ENCODE peak calls at places on chromosome 7, in four cellular contexts. One of them, this sample, is unnamed. For H3K27me3, the result is how much of the 10 kb centered on the place peaks cover.

GRCh38 chr7:42745357-42746022 is 166.4 kb downstream of the C7orf25 start:
- DNase-seq in psoas muscle: peak
- DNase-seq in brain microvascular endothelial cell: peak
- DNase-seq in neural progenitor cell: peak
- DNase-seq in this sample: no peak

GRCh38 chr7:134368851-134369533 is 52.3 kb upstream of the SLC35B4 start:
- DNase-seq in psoas muscle: no peak
- DNase-seq in neural progenitor cell: no peak
- DNase-seq in brain microvascular endothelial cell: peak
- DNase-seq in this sample: no peak

GRCh38 chr7:148963583-148964509 is 64.5 kb downstream of the PDIA4 start:
- DNase-seq in brain microvascular endothelial cell: peak
- DNase-seq in neural progenitor cell: peak
- DNase-seq in psoas muscle: no peak
- DNase-seq in this sample: no peak

GRCh38 chr7:121404348-121404747 is 8.2 kb upstream of the FAM3C start:
- DNase-seq in brain microvascular endothelial cell: no peak
- DNase-seq in neural progenitor cell: no peak
- DNase-seq in psoas muscle: no peak
- DNase-seq in this sample: no peak

GRCh38 chr7:45295222-45295621 is 137.6 kb downstream of the RAMP3 start:
- DNase-seq in brain microvascular endothelial cell: no peak
- DNase-seq in neural progenitor cell: no peak
- DNase-seq in psoas muscle: no peak
- DNase-seq in this sample: no peak

GRCh38 chr7:135777626-135778398 is 29.2 kb upstream of the FAM180A start:
- DNase-seq in neural progenitor cell: no peak
- DNase-seq in brain microvascular endothelial cell: no peak
- DNase-seq in psoas muscle: no peak
- DNase-seq in this sample: no peak

GRCh38 chr7:101124376-101125056 is 2.4 kb upstream of the SERPINE1 start:
- DNase-seq in brain microvascular endothelial cell: peak
- DNase-seq in neural progenitor cell: no peak
- DNase-seq in psoas muscle: no peak
- DNase-seq in this sample: no peak

GRCh38 chr7:12771378-12771877 is 84.0 kb downstream of the ARL4A start:
- DNase-seq in neural progenitor cell: peak
- DNase-seq in psoas muscle: no peak
- DNase-seq in brain microvascular endothelial cell: no peak
- DNase-seq in this sample: no peak

GRCh38 chr7:107384025-107384424 is 85.8 kb upstream of the GPR22 start:
- DNase-seq in neural progenitor cell: no peak
- DNase-seq in psoas muscle: no peak
- DNase-seq in brain microvascular endothelial cell: no peak
- DNase-seq in this sample: no peak

GRCh38 chr7:22992874-22993840 is 20.8 kb downstream of the HYCC1 start:
- DNase-seq in neural progenitor cell: no peak
- DNase-seq in brain microvascular endothelial cell: no peak
- DNase-seq in psoas muscle: no peak
- DNase-seq in this sample: no peak

GRCh38 chr7:19051767-19052375 is 65.6 kb downstream of the TWIST1 start:
- DNase-seq in neural progenitor cell: peak
- DNase-seq in psoas muscle: no peak
- DNase-seq in brain microvascular endothelial cell: peak
- DNase-seq in this sample: no peak

GRCh38 chr7:73721237-73721848 is 1.9 kb upstream of the STX1A start:
- DNase-seq in neural progenitor cell: no peak
- DNase-seq in psoas muscle: peak
- DNase-seq in brain microvascular endothelial cell: no peak
- DNase-seq in this sample: no peak

GRCh38 chr7:145036592-145037386 is 200.9 kb upstream of the TPK1 start:
- DNase-seq in brain microvascular endothelial cell: peak
- DNase-seq in neural progenitor cell: peak
- DNase-seq in psoas muscle: no peak
- DNase-seq in this sample: peak

GRCh38 chr7:111159426-111159825 is 68.5 kb downstream of the LRRN3 start:
- DNase-seq in psoas muscle: no peak
- DNase-seq in neural progenitor cell: no peak
- DNase-seq in brain microvascular endothelial cell: no peak
- DNase-seq in this sample: no peak

GRCh38 chr7:24587853-24588252 is 14.6 kb downstream of the PALS2 start:
- DNase-seq in brain microvascular endothelial cell: no peak
- DNase-seq in psoas muscle: no peak
- DNase-seq in neural progenitor cell: peak
- DNase-seq in this sample: no peak

GRCh38 chr7:68218461-68218860 is 1221.8 kb downstream of the TYW1 start:
- DNase-seq in neural progenitor cell: no peak
- DNase-seq in brain microvascular endothelial cell: no peak
- DNase-seq in psoas muscle: no peak
- DNase-seq in this sample: no peak

GRCh38 chr7:90717286-90718060 is 121.4 kb downstream of the CDK14 start:
- DNase-seq in psoas muscle: no peak
- DNase-seq in brain microvascular endothelial cell: peak
- DNase-seq in neural progenitor cell: peak
- DNase-seq in this sample: no peak

GRCh38 chr7:36677769-36678435 is 46.4 kb downstream of the AOAH start:
- DNase-seq in psoas muscle: no peak
- DNase-seq in brain microvascular endothelial cell: no peak
- DNase-seq in neural progenitor cell: no peak
- DNase-seq in this sample: no peak

GRCh38 chr7:131747625-131748024 is 191.2 kb upstream of the PODXL start:
- DNase-seq in neural progenitor cell: peak
- DNase-seq in brain microvascular endothelial cell: no peak
- DNase-seq in psoas muscle: no peak
- DNase-seq in this sample: no peak

GRCh38 chr7:24498439-24498838 is 74.8 kb upstream of the PALS2 start:
- DNase-seq in psoas muscle: no peak
- DNase-seq in neural progenitor cell: no peak
- DNase-seq in brain microvascular endothelial cell: no peak
- DNase-seq in this sample: no peak

GRCh38 chr7:140027866-140028265 is 34.9 kb downstream of the PARP12 start:
- DNase-seq in brain microvascular endothelial cell: no peak
- DNase-seq in psoas muscle: no peak
- DNase-seq in neural progenitor cell: no peak
- DNase-seq in this sample: no peak

GRCh38 chr7:135666836-135667235 is 4.5 kb downstream of the STMP1 start:
- DNase-seq in brain microvascular endothelial cell: no peak
- DNase-seq in psoas muscle: no peak
- DNase-seq in neural progenitor cell: no peak
- DNase-seq in this sample: no peak

GRCh38 chr7:93949468-93949867 is 27.9 kb downstream of the GNG11 start:
- DNase-seq in psoas muscle: no peak
- DNase-seq in neural progenitor cell: no peak
- DNase-seq in brain microvascular endothelial cell: peak
- DNase-seq in this sample: no peak

GRCh38 chr7:73810991-73811360 is 19.8 kb upstream of the CLDN4 start:
- DNase-seq in brain microvascular endothelial cell: no peak
- DNase-seq in neural progenitor cell: peak
- DNase-seq in psoas muscle: no peak
- DNase-seq in this sample: peak

GRCh38 chr7:23020742-23021401 is 6.9 kb upstream of the HYCC1 start:
- DNase-seq in psoas muscle: peak
- DNase-seq in brain microvascular endothelial cell: peak
- DNase-seq in neural progenitor cell: no peak
- DNase-seq in this sample: no peak

DNA sequence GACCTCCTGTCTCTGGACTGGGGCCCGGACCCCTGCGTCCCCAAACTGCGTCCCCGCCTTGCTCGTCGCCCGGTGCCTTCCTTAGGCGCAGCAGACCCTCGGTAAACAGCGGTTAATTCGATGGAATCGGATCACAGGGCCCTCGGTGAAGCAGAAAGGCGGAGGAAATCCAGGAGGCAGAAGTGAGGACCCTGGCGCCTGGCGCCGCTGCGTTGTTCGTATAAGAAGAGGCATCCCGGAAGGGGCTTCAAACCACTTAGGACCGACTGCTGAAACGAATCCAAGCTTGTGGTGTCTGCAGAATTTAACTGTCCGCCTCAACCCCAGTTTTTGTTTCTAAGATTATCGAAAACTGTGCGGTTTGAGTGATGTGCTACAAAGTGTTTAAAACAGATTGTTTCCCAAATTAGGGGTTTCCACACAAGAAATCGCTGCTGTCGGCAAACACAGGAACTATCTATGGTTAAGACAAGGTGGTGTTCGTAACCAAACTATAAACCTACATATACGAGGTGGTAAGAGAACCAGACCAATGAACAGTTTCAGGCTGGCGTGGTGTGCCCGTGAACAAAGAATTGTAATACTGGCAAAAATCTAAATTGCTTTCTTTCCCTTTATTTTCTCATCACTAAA is 760 bp upstream of the DGKI start:
- DNase-seq in brain microvascular endothelial cell: no peak
- DNase-seq in psoas muscle: no peak
- DNase-seq in neural progenitor cell: peak
- DNase-seq in this sample: no peak
- H3K27me3 ChIP-seq in brain microvascular endothelial cell: under half
- H3K27me3 ChIP-seq in psoas muscle: under half
- H3K27me3 ChIP-seq in neural progenitor cell: half or more
- H3K27me3 ChIP-seq in this sample: under half

GRCh38 chr7:69596723-69597277 is 1.5 kb upstream of the AUTS2 start:
- DNase-seq in psoas muscle: no peak
- DNase-seq in neural progenitor cell: peak
- DNase-seq in brain microvascular endothelial cell: no peak
- DNase-seq in this sample: no peak
- H3K4me3 ChIP-seq in psoas muscle: peak
- H3K4me3 ChIP-seq in neural progenitor cell: peak
- H3K4me3 ChIP-seq in brain microvascular endothelial cell: peak
- H3K4me3 ChIP-seq in this sample: peak

DNA sequence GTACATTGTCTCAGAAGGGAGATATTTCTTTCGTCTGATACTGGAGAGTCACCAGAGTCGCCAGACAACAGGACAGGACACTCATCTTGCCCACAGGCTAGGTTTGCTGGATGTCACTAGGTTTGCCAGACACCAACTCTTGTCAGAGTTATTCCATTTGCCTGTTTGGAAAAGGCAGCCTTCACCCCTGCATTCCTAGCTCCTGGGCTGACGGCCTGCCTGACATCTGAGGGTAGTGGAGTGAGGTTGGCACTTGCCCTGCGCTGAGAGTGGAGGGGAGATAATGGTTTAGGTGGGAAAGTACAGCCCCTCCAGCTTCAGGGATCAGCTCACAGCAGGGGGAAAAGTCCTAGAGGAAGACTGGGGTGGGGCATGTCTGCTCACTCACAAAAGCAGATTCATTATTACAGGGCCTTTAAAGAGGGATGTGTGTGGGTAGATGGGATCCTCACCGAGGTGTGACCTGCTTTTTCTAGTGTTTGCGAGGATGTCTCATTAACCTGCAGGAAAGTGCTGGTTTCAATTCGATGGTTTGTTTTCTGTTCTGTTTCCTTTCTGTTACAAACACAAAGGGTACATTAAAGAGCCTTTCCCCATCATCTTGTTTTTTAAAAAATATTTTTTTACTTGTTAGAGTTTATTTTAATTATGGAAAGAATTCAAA is 79.3 kb upstream of the TNS3 start:
- DNase-seq in brain microvascular endothelial cell: no peak
- DNase-seq in psoas muscle: no peak
- DNase-seq in neural progenitor cell: no peak
- DNase-seq in this sample: no peak
- TF ChIP-seq CTCF in brain microvascular endothelial cell: no peak
- TF ChIP-seq CTCF in psoas muscle: no peak
- TF ChIP-seq CTCF in neural progenitor cell: no peak
- TF ChIP-seq CTCF in this sample: no peak

GRCh38 chr7:137768371-137768770 is 78.4 kb downstream of the DGKI start:
- DNase-seq in neural progenitor cell: no peak
- DNase-seq in brain microvascular endothelial cell: no peak
- DNase-seq in psoas muscle: no peak
- DNase-seq in this sample: no peak
- H3K27me3 ChIP-seq in neural progenitor cell: under half
- H3K27me3 ChIP-seq in brain microvascular endothelial cell: under half
- H3K27me3 ChIP-seq in psoas muscle: under half
- H3K27me3 ChIP-seq in this sample: under half

GRCh38 chr7:157567666-157568065 is 230.9 kb downstream of the DNAJB6 start:
- DNase-seq in neural progenitor cell: no peak
- DNase-seq in psoas muscle: no peak
- DNase-seq in brain microvascular endothelial cell: no peak
- DNase-seq in this sample: no peak
- H3K4me3 ChIP-seq in neural progenitor cell: no peak
- H3K4me3 ChIP-seq in psoas muscle: no peak
- H3K4me3 ChIP-seq in brain microvascular endothelial cell: no peak
- H3K4me3 ChIP-seq in this sample: peak

GRCh38 chr7:157253850-157254249 is 83.0 kb upstream of the DNAJB6 start:
- DNase-seq in neural progenitor cell: no peak
- DNase-seq in brain microvascular endothelial cell: no peak
- DNase-seq in psoas muscle: peak
- DNase-seq in this sample: peak
- TF ChIP-seq CTCF in neural progenitor cell: no peak
- TF ChIP-seq CTCF in brain microvascular endothelial cell: no peak
- TF ChIP-seq CTCF in psoas muscle: peak
- TF ChIP-seq CTCF in this sample: peak

GRCh38 chr7:1201916-1202315 is 30.8 kb upstream of the UNCX start:
- DNase-seq in psoas muscle: no peak
- DNase-seq in neural progenitor cell: no peak
- DNase-seq in brain microvascular endothelial cell: no peak
- DNase-seq in this sample: no peak

GRCh38 chr7:1200045-1200444 is 32.6 kb upstream of the UNCX start:
- DNase-seq in neural progenitor cell: no peak
- DNase-seq in brain microvascular endothelial cell: peak
- DNase-seq in psoas muscle: no peak
- DNase-seq in this sample: no peak

GRCh38 chr7:1196950-1197349 is 35.7 kb upstream of the UNCX start:
- DNase-seq in psoas muscle: no peak
- DNase-seq in brain microvascular endothelial cell: no peak
- DNase-seq in neural progenitor cell: no peak
- DNase-seq in this sample: no peak

GRCh38 chr7:1193593-1194424 is 33.8 kb upstream of the ZFAND2A start:
- DNase-seq in neural progenitor cell: peak
- DNase-seq in psoas muscle: peak
- DNase-seq in brain microvascular endothelial cell: no peak
- DNase-seq in this sample: no peak

DNA sequence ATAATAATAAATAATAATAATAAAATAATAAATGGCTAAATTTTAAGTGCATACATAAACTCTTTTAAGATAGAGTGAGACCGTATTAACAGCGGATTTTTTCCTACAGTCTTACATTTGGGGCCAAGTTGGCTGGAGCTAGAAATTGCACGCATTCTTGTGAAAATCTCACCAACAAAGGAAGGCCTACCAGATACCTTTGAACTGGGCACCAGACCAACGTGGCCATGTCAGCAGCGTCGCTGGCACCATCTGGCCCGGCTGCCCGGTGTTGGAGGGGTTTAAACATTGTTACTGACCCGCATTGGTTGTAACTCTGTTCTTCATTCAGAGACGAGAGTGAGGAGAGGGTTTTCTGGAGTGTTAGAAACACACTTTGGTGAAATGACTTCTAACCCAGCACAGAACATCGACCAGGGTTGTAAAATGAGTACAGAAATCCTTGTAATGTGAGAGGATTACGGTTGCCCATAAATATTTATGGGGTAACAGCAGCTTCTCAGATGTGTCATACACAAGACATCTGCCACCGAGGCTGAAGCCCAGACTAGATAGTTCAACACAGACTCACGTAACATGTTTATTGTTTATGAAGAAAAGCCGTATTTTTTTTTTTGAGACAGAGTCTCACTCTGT is 34.6 kb upstream of the UNCX start:
- DNase-seq in neural progenitor cell: no peak
- DNase-seq in brain microvascular endothelial cell: peak
- DNase-seq in psoas muscle: no peak
- DNase-seq in this sample: no peak
- H3K27me3 ChIP-seq in neural progenitor cell: under half
- H3K27me3 ChIP-seq in brain microvascular endothelial cell: under half
- H3K27me3 ChIP-seq in psoas muscle: under half
- H3K27me3 ChIP-seq in this sample: under half